ENCODE peak calls at places on chromosomes 4 and X, in six cellular contexts. U is GM12878, R is GM12891, K is HepG2, V is K562, M is H1. W is an unnamed sample.

GRCh38 chr4:48011722-48012121 is 4.8 kb downstream of the CNGA1 start:
- DNase-seq in U (no peak), R (no peak), K (no peak), V (no peak), M (no peak), W (no peak)

GRCh38 chr4:163679189-163679588 is 184.7 kb downstream of the TMA16 start:
- DNase-seq in U (no peak), R (no peak), K (peak; percentile 21), V (no peak), M (no peak), W (peak; percentile 9)

GRCh38 chrX:141375011-141375730 is 132.9 kb upstream of the SPANXC start:
- DNase-seq in U (no peak), R (no peak), K (no peak), V (no peak), M (no peak), W (no peak)

GRCh38 chrX:48700951-48701653 is 4.6 kb downstream of the SUV39H1 start:
- DNase-seq in U (no peak), R (no peak), K (no peak), V (no peak), M (no peak), W (no peak)

GRCh38 chr4:112771-113170 is 11.5 kb upstream of the ZNF718 start:
- DNase-seq in U (no peak), R (no peak), K (no peak), V (no peak), M (no peak), W (no peak)

GRCh38 chrX:129781134-129782014 is 1.6 kb downstream of the SASH3 start:
- DNase-seq in U (peak; percentile 83), R (peak; percentile 52), K (no peak), V (no peak), M (no peak), W (peak; percentile 68)

GRCh38 chr4:109760682-109761081 is 30.8 kb upstream of the PLA2G12A start:
- DNase-seq in U (no peak), R (no peak), K (no peak), V (no peak), M (no peak), W (no peak)

GRCh38 chrX:130171446-130172126 is at the start of gene RAB33A:
- DNase-seq in U (no peak), R (no peak), K (no peak), V (no peak), M (peak; percentile 57), W (peak; percentile 23)

GRCh38 chr4:83591730-83592129 is 55.8 kb downstream of the GPAT3 start:
- DNase-seq in U (no peak), R (no peak), K (no peak), V (no peak), M (no peak), W (no peak)

GRCh38 chr4:4801013-4801412 is 58.5 kb upstream of the MSX1 start:
- DNase-seq in U (no peak), R (no peak), K (no peak), V (no peak), M (no peak), W (no peak)

GRCh38 chr4:110751991-110752390 is 129.1 kb upstream of the PITX2 start:
- DNase-seq in U (no peak), R (no peak), K (no peak), V (no peak), M (no peak), W (no peak)

GRCh38 chr4:187073820-187074219 is 350.2 kb upstream of the FAT1 start:
- DNase-seq in U (no peak), R (no peak), K (no peak), V (no peak), M (no peak), W (no peak)

GRCh38 chr4:19735012-19735411 is 516.7 kb upstream of the SLIT2 start:
- DNase-seq in U (no peak), R (no peak), K (no peak), V (no peak), M (no peak), W (no peak)

GRCh38 chrX:118553042-118553714 is 57.6 kb downstream of the DOCK11 start:
- DNase-seq in U (no peak), R (no peak), K (no peak), V (peak; percentile 16), M (no peak), W (no peak)

GRCh38 chrX:3044196-3044595 is 2.9 kb downstream of the ARSF start:
- DNase-seq in U (no peak), R (no peak), K (no peak), V (no peak), M (no peak), W (no peak)

GRCh38 chr4:142203505-142203904 is 567.1 kb downstream of the IL15 start:
- DNase-seq in U (no peak), R (no peak), K (no peak), V (no peak), M (no peak), W (no peak)

GRCh38 chr4:124711469-124712416 is 789 bp downstream of the ANKRD50 start:
- DNase-seq in U (no peak), R (peak; percentile 13), K (peak; percentile 41), V (peak; percentile 70), M (peak; percentile 80), W (peak; percentile 1)

GRCh38 chr4:186724861-186725419 is 1.3 kb upstream of the FAT1 start:
- DNase-seq in U (no peak), R (peak; percentile 13), K (no peak), V (no peak), M (no peak), W (no peak)

GRCh38 chr4:129138762-129139496 is 43.0 kb downstream of the C4orf33 start:
- DNase-seq in U (no peak), R (no peak), K (no peak), V (no peak), M (no peak), W (no peak)

GRCh38 chr4:85500110-85500867 is 25.3 kb downstream of the ARHGAP24 start:
- DNase-seq in U (no peak), R (no peak), K (no peak), V (no peak), M (no peak), W (no peak)

GRCh38 chr4:124025423-124025822 is 628.8 kb downstream of the SPRY1 start:
- DNase-seq in U (no peak), R (no peak), K (no peak), V (no peak), M (no peak), W (no peak)

GRCh38 chr4:114659386-114660008 is 60.9 kb downstream of the UGT8 start:
- DNase-seq in U (peak; percentile 32), R (peak; percentile 10), K (peak; percentile 42), V (peak; percentile 34), M (peak; percentile 54), W (peak; percentile 9)

DNA sequence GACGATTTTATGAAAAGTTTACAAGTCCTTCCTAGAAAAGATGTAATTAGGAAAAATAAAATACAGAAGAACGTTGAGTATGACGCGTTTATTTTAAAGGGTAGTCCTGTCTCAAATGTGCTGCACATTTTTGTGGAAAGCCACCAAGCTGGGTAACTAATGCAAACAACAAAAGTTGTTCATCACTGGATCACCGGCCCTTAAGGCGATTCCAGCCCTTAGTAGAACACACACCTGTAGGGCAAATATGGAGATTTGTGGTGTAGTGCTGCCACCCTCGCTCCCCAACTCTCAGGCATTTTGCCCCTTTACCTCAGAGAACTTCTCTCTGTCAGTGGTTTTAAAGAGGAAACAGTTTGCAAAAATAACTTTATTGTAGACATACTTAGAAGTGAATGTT is 1.9 kb downstream of the TBL1X start:
- DNase-seq in U (no peak), R (no peak), K (no peak), V (no peak), M (no peak), W (no peak)
- TF ChIP-seq TAF1 in U (no peak), R (no peak), K (no peak), V (no peak), M (no peak), W (no peak)

GRCh38 chrX:143853488-143853887 is 30.4 kb upstream of the UBE2NL start:
- DNase-seq in U (no peak), R (no peak), K (no peak), V (no peak), M (no peak), W (no peak)
- TF ChIP-seq POLR2A in U (no peak), R (no peak), K (no peak), V (no peak), M (no peak), W (no peak)

GRCh38 chrX:20091499-20091898 is 25.2 kb downstream of the MAP7D2 start:
- DNase-seq in U (no peak), R (no peak), K (no peak), V (no peak), M (no peak), W (no peak)

GRCh38 chrX:20089845-20090244 is 26.9 kb downstream of the MAP7D2 start:
- DNase-seq in U (no peak), R (no peak), K (no peak), V (no peak), M (no peak), W (no peak)
- TF ChIP-seq TAF1 in U (no peak), R (no peak), K (no peak), V (no peak), M (no peak), W (no peak)

GRCh38 chrX:154396948-154397887 is 959 bp upstream of the RPL10 start:
- DNase-seq in U (no peak), R (peak; percentile 47), K (peak; percentile 40), V (peak; percentile 67), M (peak; percentile 72), W (peak; percentile 61)
- TF ChIP-seq POLR2A in U (peak; percentile 32), R (no peak), K (no peak), V (no peak), M (no peak), W (no peak)

DNA sequence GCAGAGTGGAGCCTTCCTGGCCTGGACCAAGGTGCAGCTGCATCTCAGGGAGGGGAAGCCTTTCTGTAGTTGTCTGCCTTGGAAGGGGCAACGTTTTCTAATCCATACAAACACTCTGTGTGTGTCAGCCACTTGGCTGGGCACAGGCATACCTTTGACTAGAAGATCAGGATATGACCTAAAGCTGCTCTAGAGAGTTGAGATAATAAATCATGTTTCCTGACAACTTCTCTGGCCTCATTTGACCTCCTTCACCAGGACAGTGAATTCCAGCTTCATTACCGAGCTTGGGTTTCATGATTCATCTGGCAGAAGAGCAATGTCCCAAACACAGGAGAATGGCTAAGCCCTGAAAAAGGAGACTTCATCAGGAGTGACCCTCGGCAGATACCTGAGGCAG is 89.6 kb upstream of the KIT start:
- DNase-seq in U (no peak), R (no peak), K (no peak), V (peak; percentile 39), M (peak; percentile 16), W (no peak)
- TF ChIP-seq TAF1 in U (no peak), R (no peak), K (no peak), V (no peak), M (no peak), W (no peak)

DNA sequence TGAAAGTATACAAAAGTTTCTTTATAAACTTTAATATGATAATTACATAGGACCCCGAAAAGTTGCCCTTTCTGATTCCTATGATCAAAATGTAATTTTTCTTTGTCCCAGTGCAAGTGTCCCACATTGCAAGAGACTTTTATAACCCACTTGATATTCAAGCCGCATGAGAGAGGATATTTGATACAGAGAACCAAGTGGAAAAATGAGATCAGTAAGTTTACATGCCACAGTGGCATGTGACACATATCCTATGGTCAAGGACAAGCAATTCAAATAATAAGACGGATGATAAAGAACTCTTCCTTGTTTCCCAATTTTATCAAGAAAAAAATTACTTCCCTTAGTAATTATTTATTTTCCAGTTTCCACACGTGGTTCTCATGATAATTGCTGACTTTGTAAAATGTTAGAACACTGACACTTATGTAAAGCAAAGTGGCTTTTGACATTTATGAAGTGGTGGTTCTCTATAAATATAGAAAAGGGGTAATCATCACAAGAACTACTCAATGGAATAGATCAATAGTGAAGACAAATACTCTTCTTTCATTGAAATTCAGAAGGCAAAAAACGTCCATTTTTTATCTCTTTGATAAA is 273.7 kb upstream of the NOCT start:
- DNase-seq in U (no peak), R (no peak), K (no peak), V (no peak), M (no peak), W (no peak)
- TF ChIP-seq POLR2A in U (no peak), R (no peak), K (no peak), V (no peak), M (no peak), W (no peak)

GRCh38 chr4:7815562-7815961 is 124.1 kb downstream of the AFAP1 start:
- DNase-seq in U (no peak), R (no peak), K (no peak), V (no peak), M (no peak), W (no peak)
- TF ChIP-seq TAF1 in U (no peak), R (no peak), K (no peak), V (no peak), M (no peak), W (no peak)